ENCODE peak calls at places on chromosomes 2 and 18, in five cellular contexts. P is CD4-positive, CD25-positive, alpha-beta regulatory T cell; C is immature natural killer cell; J is stimulated activated CD4-positive, alpha-beta T cell treated with anti-CD3 and anti-CD28 coated beads, Interleukin-15, amount 100 ng/mL, for 1 hour; H is NCI-H1436. F is an unnamed sample.

GRCh38 chr2:35314049-35314448 is 1041.5 kb upstream of the CRIM1 start:
- DNase-seq in P (no peak), C (no peak), J (no peak), H (no peak), F (no peak)

GRCh38 chr2:109681633-109682032 is 67.5 kb downstream of the SOWAHC start:
- DNase-seq in P (no peak), C (no peak), J (no peak), H (no peak), F (no peak)

GRCh38 chr2:151437630-151438029 is 27.9 kb downstream of the RIF1 start:
- DNase-seq in P (peak), C (peak), J (no peak), H (no peak), F (no peak)

GRCh38 chr2:127081826-127082633 is 24.9 kb downstream of the BIN1 start:
- DNase-seq in P (peak), C (peak), J (peak), H (no peak), F (no peak)

GRCh38 chr18:36297419-36298112 is at the start of gene FHOD3:
- DNase-seq in P (no peak), C (no peak), J (no peak), H (peak), F (peak)

GRCh38 chr2:70190086-70190412 is 770 bp downstream of the C2orf42 start:
- DNase-seq in P (no peak), C (no peak), J (peak), H (no peak), F (no peak)

GRCh38 chr18:75407468-75408437 is 19.8 kb downstream of the SMIM21 start:
- DNase-seq in P (no peak), C (no peak), J (no peak), H (no peak), F (no peak)

GRCh38 chr2:206876176-206876575 is 63.1 kb upstream of the CPO start:
- DNase-seq in P (no peak), C (no peak), J (no peak), H (no peak), F (no peak)

GRCh38 chr2:182818541-182819308 is 47.7 kb downstream of the FRZB start:
- DNase-seq in P (no peak), C (no peak), J (no peak), H (no peak), F (no peak)

GRCh38 chr18:42053188-42053781 is 98.3 kb downstream of the PIK3C3 start:
- DNase-seq in P (peak), C (peak), J (peak), H (peak), F (no peak)

GRCh38 chr2:128782411-128783192 is 463.9 kb upstream of the HS6ST1 start:
- DNase-seq in P (no peak), C (no peak), J (no peak), H (no peak), F (peak)

GRCh38 chr18:67104700-67105284 is 411.7 kb downstream of the DSEL start:
- DNase-seq in P (peak), C (no peak), J (no peak), H (peak), F (no peak)

GRCh38 chr2:241812730-241813079 is 3.7 kb downstream of the NEU4 start:
- DNase-seq in P (no peak), C (no peak), J (no peak), H (no peak), F (no peak)

GRCh38 chr2:110101280-110101844 is 14.3 kb downstream of the MALL start:
- DNase-seq in P (peak), C (no peak), J (no peak), H (peak), F (peak)

GRCh38 chr18:70181015-70181414 is 24.5 kb downstream of the RTTN start:
- DNase-seq in P (no peak), C (no peak), J (no peak), H (no peak), F (no peak)

GRCh38 chr2:240836781-240837467 is 16.9 kb upstream of the KIF1A start:
- DNase-seq in P (no peak), C (no peak), J (no peak), H (no peak), F (no peak)

GRCh38 chr18:77105680-77106079 is 26.9 kb downstream of the MBP start:
- DNase-seq in P (no peak), C (no peak), J (no peak), H (no peak), F (no peak)

F was measured in breast epithelium.